ENCODE peak calls at places on chromosome X, in seven cellular contexts. N is H9, Z is GM23248, U is GM23338, I is neuronal stem cell, S is keratinocyte, J is PC-3. H is an unnamed sample.

GRCh38 chrX:136639506-136640176 is 8.3 kb upstream of the CD40LG start:
- DNase-seq in N (no peak), I (no peak), Z (peak), S (no peak), U (no peak), J (peak), H (no peak)

GRCh38 chrX:149074429-149074828 is 430.7 kb downstream of the IDS start:
- DNase-seq in Z (peak), I (no peak), N (no peak), S (no peak), U (peak), J (no peak), H (peak)

GRCh38 chrX:96683997-96684338 is 674 bp upstream of the DIAPH2 start:
- DNase-seq in J (no peak), Z (no peak), S (no peak), U (no peak), N (no peak), I (no peak), H (no peak)

GRCh38 chrX:1400731-1401471 is 9.0 kb upstream of the SLC25A6 start:
- DNase-seq in N (peak), U (peak), J (no peak), S (no peak), I (no peak), Z (no peak), H (no peak)

GRCh38 chrX:21943460-21944135 is 3.1 kb downstream of the SMS start:
- DNase-seq in N (peak), I (no peak), Z (peak), S (peak), J (peak), U (no peak), H (peak)

GRCh38 chrX:39261446-39262147 is 460.3 kb downstream of the MID1IP1 start:
- DNase-seq in I (peak), J (peak), U (peak), N (no peak), S (peak), Z (peak), H (peak)

GRCh38 chrX:9865804-9866471 is 79.7 kb downstream of the SHROOM2 start:
- DNase-seq in S (no peak), I (no peak), N (no peak), U (no peak), J (peak), Z (peak), H (peak)

GRCh38 chrX:121832446-121832845 is 785.0 kb downstream of the GLUD2 start:
- DNase-seq in Z (peak), U (no peak), J (no peak), S (no peak), N (no peak), I (no peak), H (peak)

GRCh38 chrX:8147216-8147615 is 23.9 kb downstream of the VCX2 start:
- DNase-seq in J (no peak), U (no peak), S (no peak), Z (no peak), I (peak), N (no peak), H (peak)

GRCh38 chrX:71990518-71990917 is 79.9 kb downstream of the NHSL2 start:
- DNase-seq in I (no peak), Z (no peak), J (no peak), N (no peak), U (no peak), S (no peak), H (no peak)

GRCh38 chrX:133670394-133670793 is 255.1 kb upstream of the GPC4 start:
- DNase-seq in I (peak), N (no peak), Z (peak), S (no peak), J (peak), U (peak), H (peak)

GRCh38 chrX:35104626-35105025 is 162.0 kb downstream of the FAM47B start:
- DNase-seq in U (no peak), S (no peak), J (no peak), N (no peak), I (no peak), Z (peak), H (no peak)

GRCh38 chrX:135340827-135341226 is 31.5 kb downstream of the ETDC start:
- DNase-seq in S (no peak), Z (peak), I (no peak), J (no peak), U (no peak), N (no peak), H (peak)

GRCh38 chrX:125503769-125504168 is 184.1 kb downstream of the TEX13C start:
- DNase-seq in U (no peak), I (no peak), J (no peak), Z (no peak), S (no peak), N (no peak), H (no peak)

GRCh38 chrX:107493141-107493540 is 43.7 kb downstream of the FRMPD3 start:
- DNase-seq in U (no peak), N (no peak), J (peak), Z (no peak), S (no peak), I (no peak), H (no peak)

GRCh38 chrX:134183665-134184064 is 53.3 kb upstream of the CCDC160 start:
- DNase-seq in U (no peak), S (no peak), N (no peak), I (no peak), Z (no peak), J (no peak), H (no peak)

GRCh38 chrX:47776301-47776700 is 60.4 kb upstream of the ZNF81 start:
- DNase-seq in S (no peak), I (no peak), Z (no peak), N (no peak), J (no peak), U (no peak), H (no peak)

GRCh38 chrX:276588-277171 is 4.5 kb upstream of the PLCXD1 start:
- DNase-seq in Z (peak), J (peak), N (no peak), S (peak), I (no peak), U (no peak), H (peak)

GRCh38 chrX:94961730-94962129 is 1287.7 kb downstream of the FAM133A start:
- DNase-seq in U (no peak), Z (no peak), J (no peak), I (no peak), S (no peak), N (no peak), H (no peak)

GRCh38 chrX:40195368-40195767 is 97.6 kb upstream of the BCOR start:
- DNase-seq in Z (no peak), J (no peak), N (no peak), I (no peak), U (no peak), S (no peak), H (no peak)

GRCh38 chrX:114037515-114037914 is 546.4 kb upstream of the HTR2C start:
- DNase-seq in S (no peak), N (no peak), Z (no peak), U (no peak), I (no peak), J (no peak), H (no peak)

GRCh38 chrX:70044541-70045245 is 5.0 kb downstream of the AWAT2 start:
- DNase-seq in J (peak), Z (peak), N (no peak), S (no peak), U (no peak), I (no peak), H (peak)

GRCh38 chrX:41922694-41923171 is 621 bp downstream of the CASK start:
- DNase-seq in N (peak), I (no peak), U (peak), J (peak), Z (peak), S (no peak), H (peak)
- H2AFZ ChIP-seq in N (no peak), I (peak), U (no peak), J (peak), Z (peak), S (peak), H (peak)

DNA sequence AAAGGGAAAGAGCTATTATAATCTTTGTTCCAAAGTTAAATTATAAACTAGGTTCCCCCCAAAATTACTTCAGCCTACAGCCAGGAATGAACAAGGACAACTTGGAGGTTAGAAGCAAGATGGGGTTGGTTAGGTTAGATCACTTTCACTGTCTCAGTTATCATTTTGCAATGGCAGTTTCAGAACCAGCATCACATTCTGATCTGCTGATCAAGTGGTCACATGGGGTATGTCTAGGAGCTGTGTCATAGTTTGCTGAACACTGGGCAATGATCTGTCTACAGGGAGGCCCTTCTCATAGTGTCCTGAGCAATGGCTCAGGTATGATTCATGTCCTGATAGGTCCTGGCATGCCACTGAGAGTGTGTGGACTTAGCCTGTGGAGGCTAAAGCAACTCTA is 41.6 kb upstream of the XIAP start:
- DNase-seq in U (no peak), I (no peak), N (no peak), Z (peak), J (peak), S (peak), H (peak)
- H2AFZ ChIP-seq in U (no peak), I (no peak), N (no peak), Z (no peak), J (peak), S (no peak), H (no peak)

DNA sequence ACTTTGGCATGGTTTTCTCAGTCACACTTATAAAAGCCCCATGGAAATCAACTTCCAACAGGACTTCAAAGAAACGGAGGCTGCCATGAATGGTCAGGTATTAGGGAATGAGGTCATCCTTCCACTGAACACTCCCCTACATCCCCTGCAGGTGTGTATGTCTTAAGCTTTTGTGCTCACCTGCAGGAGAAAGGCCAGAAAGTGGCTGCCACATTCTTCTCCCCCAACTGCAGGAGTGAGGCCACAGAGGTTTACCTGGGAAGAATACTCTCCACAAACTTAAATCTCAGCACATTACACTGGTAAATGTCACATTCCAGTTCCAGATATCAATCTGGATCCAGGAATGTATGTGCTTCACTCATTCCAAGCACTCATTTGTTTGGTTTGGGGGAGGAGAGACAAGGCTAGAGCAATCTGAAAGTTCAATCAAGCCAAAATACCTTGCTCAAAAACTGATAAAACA is 15.5 kb downstream of the FAM9C start:
- DNase-seq in J (peak), N (peak), I (no peak), U (peak), S (no peak), Z (no peak), H (peak)
- H2AFZ ChIP-seq in J (peak), N (no peak), I (peak), U (no peak), S (peak), Z (peak), H (no peak)

DNA sequence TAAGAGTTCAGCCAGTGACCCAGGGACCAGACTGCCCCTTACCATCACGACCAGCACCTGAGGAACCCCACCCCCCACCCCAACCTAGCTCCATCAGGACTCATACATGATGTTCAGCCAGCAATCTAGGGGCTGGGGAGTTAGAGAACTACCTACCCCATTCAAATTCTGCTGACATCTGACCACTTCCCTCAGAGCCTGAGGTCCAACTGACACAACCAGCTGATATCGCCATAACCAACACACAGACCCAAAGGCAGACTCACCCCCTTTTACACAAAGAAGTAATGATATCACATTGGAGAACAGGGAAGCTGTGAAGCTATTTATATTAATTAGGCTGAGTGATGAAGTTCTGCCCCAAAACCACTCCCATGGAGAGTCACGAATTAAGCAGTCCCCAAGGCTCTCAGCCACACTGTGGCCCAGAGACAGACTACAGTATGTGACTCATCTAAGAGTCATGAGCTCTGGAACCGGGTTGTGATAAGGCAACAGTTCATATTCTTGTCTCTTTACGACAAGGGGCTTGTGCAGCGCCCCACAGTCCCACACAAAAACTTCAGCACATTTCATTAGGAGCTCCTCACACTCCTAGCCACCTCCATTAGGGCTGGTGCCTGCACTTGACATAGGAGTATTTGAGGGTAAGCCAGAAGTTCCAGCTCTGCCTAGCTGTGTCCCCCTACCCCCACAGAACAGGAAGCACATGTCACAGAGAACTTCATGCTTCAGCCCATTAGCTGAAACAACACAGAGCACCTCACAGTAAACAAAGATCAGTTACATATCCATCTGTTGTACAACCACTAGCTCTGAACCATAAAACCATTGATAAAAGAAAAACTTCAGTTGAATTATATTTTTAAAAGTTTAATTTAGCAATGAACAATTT is 184.7 kb upstream of the ZCCHC13 start:
- DNase-seq in U (no peak), Z (peak), N (no peak), I (no peak), S (peak), J (peak), H (peak)
- H2AFZ ChIP-seq in U (no peak), Z (no peak), N (no peak), I (no peak), S (no peak), J (peak), H (no peak)

GRCh38 chrX:20091499-20091898 is 25.2 kb downstream of the MAP7D2 start:
- DNase-seq in U (no peak), J (no peak), N (no peak), I (no peak), Z (no peak), S (no peak), H (no peak)

DNA sequence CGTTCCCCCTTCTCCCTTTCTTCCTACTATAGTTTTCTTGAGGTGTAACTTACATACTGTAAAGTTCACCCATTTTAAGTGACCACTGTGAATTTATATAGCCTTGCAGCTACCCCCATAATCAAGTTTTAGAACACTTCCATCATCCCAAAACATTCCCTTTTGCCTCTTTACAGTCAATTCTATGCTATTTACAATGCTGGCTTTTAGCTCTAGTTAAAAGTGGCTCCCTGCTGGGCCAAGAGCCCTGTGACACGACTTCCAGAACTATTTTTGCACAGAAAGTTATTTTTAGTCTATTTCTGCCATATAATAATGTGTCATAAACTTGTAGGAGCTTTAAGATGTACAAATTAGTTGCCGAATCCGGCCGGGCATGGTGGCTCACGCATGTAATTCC is 26.9 kb downstream of the MAP7D2 start:
- DNase-seq in J (no peak), S (no peak), N (no peak), U (no peak), Z (no peak), I (no peak), H (no peak)
- H2AFZ ChIP-seq in J (no peak), S (no peak), N (no peak), U (no peak), Z (no peak), I (no peak), H (no peak)

GRCh38 chrX:119871599-119872395 is at the start of the genes NDUFA1 and RNF113A:
- DNase-seq in Z (peak), S (no peak), N (peak), J (peak), I (peak), U (peak), H (peak)
- H2AFZ ChIP-seq in Z (peak), S (peak), N (no peak), J (peak), I (peak), U (peak), H (peak)

GRCh38 chrX:30680618-30681017 is 27.4 kb downstream of the GK start:
- DNase-seq in J (no peak), U (no peak), N (no peak), Z (no peak), S (no peak), I (no peak), H (no peak)
- H2AFZ ChIP-seq in J (no peak), U (no peak), N (no peak), Z (no peak), S (no peak), I (no peak), H (no peak)

GRCh38 chrX:100606753-100607152 is 22.0 kb downstream of the TNMD start:
- DNase-seq in U (no peak), N (no peak), S (no peak), J (no peak), I (no peak), Z (no peak), H (no peak)
- H2AFZ ChIP-seq in U (no peak), N (no peak), S (no peak), J (no peak), I (no peak), Z (no peak), H (no peak)

GRCh38 chrX:49877397-49878101 is 1.7 kb upstream of the USP27X start:
- DNase-seq in Z (no peak), J (no peak), S (no peak), U (no peak), N (no peak), I (no peak), H (no peak)
- H2AFZ ChIP-seq in Z (no peak), J (no peak), S (no peak), U (no peak), N (no peak), I (peak), H (no peak)

H was measured in fibroblast of lung.